ENCODE peak calls at places on chromosomes 12 and 14, in six cellular contexts. S is GM12878, O is K562, X is HepG2, E is SK-N-SH, B is H1. K is an unnamed sample.

GRCh38 chr12:69885656-69886055 is 60.6 kb downstream of the MYRFL start:
- DNase-seq in O (no peak), B (no peak), S (no peak), X (no peak), E (no peak), K (no peak)

GRCh38 chr12:132600048-132601032 is 10.0 kb downstream of the LRCOL1 start:
- DNase-seq in O (peak; percentile 83), X (peak; percentile 54), E (peak; percentile 91), S (no peak), B (peak; percentile 81), K (peak; percentile 51)

GRCh38 chr12:25308761-25309160 is 58.0 kb upstream of the KRAS start:
- DNase-seq in E (no peak), B (no peak), X (no peak), S (no peak), O (no peak), K (no peak)

GRCh38 chr14:72962829-72963312 is 36.6 kb downstream of the DCAF4 start:
- DNase-seq in E (no peak), S (no peak), O (peak; percentile 67), B (peak; percentile 67), X (peak; percentile 48), K (no peak)

GRCh38 chr14:91415794-91416743 is 1.6 kb downstream of the CCDC88C start:
- DNase-seq in B (no peak), E (no peak), O (peak; percentile 33), X (no peak), S (peak; percentile 88), K (peak; percentile 54)

GRCh38 chr14:75515631-75515999 is 6.7 kb upstream of the BATF start:
- DNase-seq in B (no peak), O (no peak), S (no peak), E (no peak), X (no peak), K (no peak)

GRCh38 chr12:57621497-57622292 is 10.5 kb downstream of the ARHGEF25 start:
- DNase-seq in B (peak; percentile 87), S (no peak), X (no peak), E (peak; percentile 96), O (peak; percentile 75), K (no peak)

GRCh38 chr12:3421599-3421998 is 69.4 kb upstream of the PRMT8 start:
- DNase-seq in E (no peak), X (no peak), O (no peak), B (no peak), S (no peak), K (no peak)

GRCh38 chr12:100593490-100593889 is 20.0 kb downstream of the GAS2L3 start:
- DNase-seq in X (peak; percentile 65), B (no peak), E (no peak), O (no peak), S (no peak), K (no peak)

GRCh38 chr14:76236172-76237130 is 84.7 kb downstream of the GPATCH2L start:
- DNase-seq in S (peak; percentile 63), E (no peak), O (no peak), B (no peak), X (no peak), K (no peak)

GRCh38 chr14:72559227-72559626 is 334.7 kb downstream of the DPF3 start:
- DNase-seq in S (no peak), B (no peak), E (no peak), X (no peak), O (no peak), K (no peak)

GRCh38 chr14:38553586-38553985 is 297.7 kb upstream of the CLEC14A start:
- DNase-seq in O (no peak), B (no peak), S (no peak), X (no peak), E (no peak), K (no peak)

GRCh38 chr12:114096461-114096860 is 130.3 kb upstream of the RBM19 start:
- DNase-seq in O (no peak), S (no peak), B (no peak), E (no peak), X (no peak), K (no peak)

GRCh38 chr12:15752780-15753179 is 36.4 kb downstream of the EPS8 start:
- DNase-seq in E (no peak), S (no peak), O (no peak), B (no peak), X (no peak), K (no peak)

GRCh38 chr12:68434391-68435007 is 102.3 kb upstream of the MDM1 start:
- DNase-seq in O (no peak), E (no peak), S (no peak), X (no peak), B (no peak), K (no peak)

GRCh38 chr14:29671034-29671433 is 256.6 kb downstream of the PRKD1 start:
- DNase-seq in X (no peak), O (no peak), B (no peak), S (no peak), E (no peak), K (no peak)

GRCh38 chr14:105346200-105346533 is 31.6 kb downstream of the PACS2 start:
- DNase-seq in E (no peak), X (no peak), B (no peak), S (no peak), O (peak; percentile 24), K (no peak)

GRCh38 chr12:78929075-78929418 is 64.5 kb downstream of the SYT1 start:
- DNase-seq in O (no peak), B (no peak), S (no peak), X (no peak), E (no peak), K (no peak)

GRCh38 chr12:23431006-23431405 is 518.5 kb downstream of the SOX5 start:
- DNase-seq in B (no peak), S (no peak), O (no peak), X (no peak), E (no peak), K (no peak)

GRCh38 chr12:124709722-124710656 is 142.6 kb upstream of the NCOR2 start:
- DNase-seq in O (no peak), X (no peak), B (no peak), S (no peak), E (no peak), K (no peak)

GRCh38 chr14:55802986-55803431 is 223.0 kb downstream of the KTN1 start:
- DNase-seq in B (no peak), X (peak; percentile 69), S (no peak), O (peak; percentile 38), E (no peak), K (peak; percentile 22)

GRCh38 chr12:69254046-69254445 is 14.7 kb downstream of the CPSF6 start:
- DNase-seq in S (peak; percentile 51), X (peak; percentile 55), E (peak; percentile 42), B (no peak), O (peak; percentile 62), K (peak; percentile 42)

GRCh38 chr14:97408937-97409860 is 612.0 kb downstream of the VRK1 start:
- DNase-seq in E (no peak), X (no peak), O (no peak), B (no peak), S (peak; percentile 27), K (no peak)

GRCh38 chr14:64732066-64732465 is 27.8 kb downstream of the PLEKHG3 start:
- DNase-seq in O (no peak), B (no peak), E (no peak), S (no peak), X (no peak), K (no peak)

GRCh38 chr14:64639340-64639821 is 64.8 kb upstream of the PLEKHG3 start:
- DNase-seq in O (no peak), X (no peak), B (no peak), S (no peak), E (no peak), K (no peak)

GRCh38 chr12:52020539-52021336 is 14.0 kb downstream of the TAMALIN start:
- DNase-seq in B (peak; percentile 86), O (peak; percentile 74), S (no peak), E (peak; percentile 88), X (peak; percentile 48), K (peak; percentile 72)

GRCh38 chr14:51609987-51610283 is 41.8 kb upstream of the FRMD6 start:
- DNase-seq in X (no peak), S (no peak), B (no peak), O (peak; percentile 46), E (no peak), K (no peak)
- TF ChIP-seq GABPA in X (no peak), S (no peak), B (no peak), O (no peak), E (no peak), K (no peak)

DNA sequence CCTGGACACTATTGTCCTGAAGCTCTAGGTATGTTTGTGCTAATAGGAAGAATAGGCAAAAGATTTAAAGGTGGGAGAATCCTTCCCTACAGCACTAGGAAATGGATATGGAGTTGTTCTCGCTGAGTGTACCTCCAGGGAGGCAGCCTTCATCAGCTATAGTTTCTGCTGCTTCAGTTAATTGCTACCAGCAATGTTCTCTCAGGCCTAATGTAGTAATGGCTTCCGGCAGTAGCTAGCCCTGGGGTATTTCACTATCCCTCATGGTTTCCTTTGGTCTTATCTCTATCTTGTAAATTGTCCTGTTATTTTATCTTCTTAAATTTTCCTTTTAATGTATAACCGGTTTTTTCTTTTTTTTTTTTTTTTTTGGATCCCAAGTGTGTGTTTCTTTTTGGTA is 9.3 kb upstream of the CLEC12A start:
- DNase-seq in X (no peak), O (no peak), E (no peak), B (no peak), S (no peak), K (no peak)
- H3K4me3 ChIP-seq in X (no peak overlapping the region), O (no peak overlapping the region), E (no peak overlapping the region), B (no peak overlapping the region), S (no peak overlapping the region), K (no peak overlapping the region)

GRCh38 chr14:65815127-65815526 is 402.6 kb downstream of the FUT8 start:
- DNase-seq in X (no peak), O (no peak), B (no peak), E (no peak), S (no peak), K (no peak)
- TF ChIP-seq CTCF in X (no peak), O (peak; percentile 9), B (no peak), E (no peak), S (no peak), K (no peak)

GRCh38 chr14:23443881-23444280 is 8.4 kb upstream of the MYH7 start:
- DNase-seq in E (no peak), S (no peak), O (no peak), X (no peak), B (peak; percentile 6), K (no peak)

GRCh38 chr14:23445773-23446172 is 10.3 kb upstream of the MYH7 start:
- DNase-seq in X (no peak), S (no peak), E (no peak), B (no peak), O (no peak), K (no peak)

GRCh38 chr14:23444314-23444713 is 8.9 kb upstream of the MYH7 start:
- DNase-seq in E (no peak), X (no peak), S (no peak), O (no peak), B (no peak), K (no peak)

GRCh38 chr14:23447634-23448353 is 12.3 kb upstream of the MYH7 start:
- DNase-seq in B (peak; percentile 11), O (no peak), E (no peak), S (no peak), X (peak; percentile 50), K (no peak)

DNA sequence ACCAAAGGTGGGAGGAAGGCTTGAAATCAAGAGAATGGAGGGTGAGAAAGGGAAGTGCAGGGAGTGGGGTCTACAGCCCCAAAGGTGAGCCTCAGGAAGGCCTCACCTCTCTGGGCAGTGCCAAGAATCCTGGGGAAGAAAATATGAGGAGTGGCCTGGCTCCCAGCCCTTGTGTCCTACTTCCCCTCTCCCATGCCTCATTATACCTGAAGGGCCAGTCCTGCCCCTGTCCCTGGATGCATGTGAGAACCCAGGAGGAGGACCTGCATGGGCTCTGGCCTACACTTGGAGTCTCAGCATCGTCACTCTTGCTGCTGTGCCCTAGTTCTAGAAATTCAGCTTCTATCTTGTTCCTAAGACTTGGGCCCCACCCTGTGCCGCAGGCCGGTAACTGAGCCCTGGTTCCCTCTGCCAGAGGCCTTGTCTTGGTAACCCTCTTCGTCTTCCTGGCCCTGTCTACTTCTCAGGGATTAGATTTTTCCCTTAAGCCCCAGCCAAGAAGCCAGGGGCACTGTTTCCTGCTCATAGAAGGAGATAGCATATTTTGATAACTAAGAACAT is 10.9 kb upstream of the MYH7 start:
- DNase-seq in X (no peak), B (no peak), S (no peak), E (no peak), O (no peak), K (no peak)
- TF ChIP-seq GABPA in X (no peak), B (no peak), S (no peak), E (no peak), O (no peak), K (no peak)